ENCODE peak calls at places on chromosomes 16 and 17, in six cellular contexts. One of them, this sample, is unnamed.

GRCh38 chr16:16966439-16966838 is 504.3 kb downstream of the XYLT1 start:
- DNase-seq in psoas muscle: no peak
- DNase-seq in HCT116: no peak
- DNase-seq in transverse colon: no peak
- DNase-seq in tibial artery: no peak
- DNase-seq in heart right ventricle: no peak
- DNase-seq in this sample: no peak

GRCh38 chr16:47855431-47855830 is 300.4 kb downstream of the ABCC12 start:
- DNase-seq in psoas muscle: no peak
- DNase-seq in HCT116: no peak
- DNase-seq in transverse colon: no peak
- DNase-seq in tibial artery: no peak
- DNase-seq in heart right ventricle: no peak
- DNase-seq in this sample: no peak

GRCh38 chr17:1275962-1276736 is 3.3 kb upstream of the TRARG1 start:
- DNase-seq in psoas muscle: peak; percentile 80
- DNase-seq in HCT116: peak; percentile 29
- DNase-seq in transverse colon: peak; percentile 71
- DNase-seq in tibial artery: peak; percentile 56
- DNase-seq in heart right ventricle: peak; percentile 76
- DNase-seq in this sample: no peak

GRCh38 chr17:39208136-39208535 is 8.1 kb downstream of the RPL19 start:
- DNase-seq in psoas muscle: no peak
- DNase-seq in HCT116: no peak
- DNase-seq in transverse colon: no peak
- DNase-seq in tibial artery: no peak
- DNase-seq in heart right ventricle: no peak
- DNase-seq in this sample: no peak

GRCh38 chr16:50992366-50993032 is 158.6 kb downstream of the SALL1 start:
- DNase-seq in psoas muscle: no peak
- DNase-seq in HCT116: no peak
- DNase-seq in transverse colon: no peak
- DNase-seq in tibial artery: no peak
- DNase-seq in heart right ventricle: no peak
- DNase-seq in this sample: no peak

GRCh38 chr17:29643817-29644160 is 21.1 kb upstream of the CORO6 start:
- DNase-seq in psoas muscle: no peak
- DNase-seq in HCT116: no peak
- DNase-seq in transverse colon: no peak
- DNase-seq in tibial artery: no peak
- DNase-seq in heart right ventricle: no peak
- DNase-seq in this sample: no peak

GRCh38 chr17:69451416-69452394 is 37.2 kb downstream of the MAP2K6 start:
- DNase-seq in psoas muscle: no peak
- DNase-seq in HCT116: no peak
- DNase-seq in transverse colon: no peak
- DNase-seq in tibial artery: no peak
- DNase-seq in heart right ventricle: no peak
- DNase-seq in this sample: no peak

GRCh38 chr16:84641643-84642358 is 6.5 kb upstream of the KLHL36 start:
- DNase-seq in psoas muscle: no peak
- DNase-seq in HCT116: no peak
- DNase-seq in transverse colon: no peak
- DNase-seq in tibial artery: no peak
- DNase-seq in heart right ventricle: no peak
- DNase-seq in this sample: no peak

GRCh38 chr17:362721-363120 is 10.1 kb upstream of the RPH3AL start:
- DNase-seq in psoas muscle: no peak
- DNase-seq in HCT116: no peak
- DNase-seq in transverse colon: no peak
- DNase-seq in tibial artery: no peak
- DNase-seq in heart right ventricle: no peak
- DNase-seq in this sample: no peak

GRCh38 chr17:7410634-7411426 is 3.2 kb downstream of the NLGN2 start:
- DNase-seq in psoas muscle: no peak
- DNase-seq in HCT116: no peak
- DNase-seq in transverse colon: no peak
- DNase-seq in tibial artery: no peak
- DNase-seq in heart right ventricle: no peak
- DNase-seq in this sample: no peak

GRCh38 chr16:76195648-76196047 is 81.6 kb upstream of the CNTNAP4 start:
- DNase-seq in psoas muscle: no peak
- DNase-seq in HCT116: no peak
- DNase-seq in transverse colon: no peak
- DNase-seq in tibial artery: no peak
- DNase-seq in heart right ventricle: no peak
- DNase-seq in this sample: no peak

GRCh38 chr16:85398688-85399582 is 214.2 kb upstream of the GSE1 start:
- DNase-seq in psoas muscle: peak; percentile 27
- DNase-seq in HCT116: no peak
- DNase-seq in transverse colon: no peak
- DNase-seq in tibial artery: peak; percentile 10
- DNase-seq in heart right ventricle: no peak
- DNase-seq in this sample: no peak

GRCh38 chr16:85330694-85331188 is 218.5 kb upstream of the CIBAR2 start:
- DNase-seq in psoas muscle: peak; percentile 45
- DNase-seq in HCT116: peak; percentile 86
- DNase-seq in transverse colon: no peak
- DNase-seq in tibial artery: peak; percentile 51
- DNase-seq in heart right ventricle: no peak
- DNase-seq in this sample: no peak

GRCh38 chr16:84362410-84362809 is 5.9 kb upstream of the ATP2C2 start:
- DNase-seq in psoas muscle: no peak
- DNase-seq in HCT116: no peak
- DNase-seq in transverse colon: peak; percentile 31
- DNase-seq in tibial artery: no peak
- DNase-seq in heart right ventricle: no peak
- DNase-seq in this sample: no peak

GRCh38 chr16:84308120-84308519 is 13.4 kb downstream of the WFDC1 start:
- DNase-seq in psoas muscle: peak; percentile 60
- DNase-seq in HCT116: peak; percentile 63
- DNase-seq in transverse colon: peak; percentile 66
- DNase-seq in tibial artery: peak; percentile 57
- DNase-seq in heart right ventricle: peak; percentile 57
- DNase-seq in this sample: no peak

GRCh38 chr17:77125432-77125901 is 15.3 kb upstream of the SEC14L1 start:
- DNase-seq in psoas muscle: no peak
- DNase-seq in HCT116: peak; percentile 91
- DNase-seq in transverse colon: no peak
- DNase-seq in tibial artery: no peak
- DNase-seq in heart right ventricle: no peak
- DNase-seq in this sample: peak; percentile 99

GRCh38 chr16:86513471-86514277 is 3.3 kb downstream of the FOXF1 start:
- DNase-seq in psoas muscle: no peak
- DNase-seq in HCT116: no peak
- DNase-seq in transverse colon: no peak
- DNase-seq in tibial artery: no peak
- DNase-seq in heart right ventricle: no peak
- DNase-seq in this sample: no peak

GRCh38 chr16:88940196-88941050 is 36.6 kb downstream of the CBFA2T3 start:
- DNase-seq in psoas muscle: no peak
- DNase-seq in HCT116: no peak
- DNase-seq in transverse colon: no peak
- DNase-seq in tibial artery: no peak
- DNase-seq in heart right ventricle: peak; percentile 60
- DNase-seq in this sample: no peak

GRCh38 chr16:60203525-60204124 is 1469.5 kb upstream of the GOT2 start:
- DNase-seq in psoas muscle: no peak
- DNase-seq in HCT116: no peak
- DNase-seq in transverse colon: no peak
- DNase-seq in tibial artery: no peak
- DNase-seq in heart right ventricle: no peak
- DNase-seq in this sample: no peak

GRCh38 chr17:55451203-55451641 is 29.6 kb upstream of the MMD start:
- DNase-seq in psoas muscle: no peak
- DNase-seq in HCT116: no peak
- DNase-seq in transverse colon: no peak
- DNase-seq in tibial artery: no peak
- DNase-seq in heart right ventricle: no peak
- DNase-seq in this sample: no peak

GRCh38 chr17:82941021-82942001 is 101.5 kb upstream of the ZNF750 start:
- DNase-seq in psoas muscle: peak; percentile 50
- DNase-seq in HCT116: no peak
- DNase-seq in transverse colon: peak; percentile 3
- DNase-seq in tibial artery: no peak
- DNase-seq in heart right ventricle: peak; percentile 6
- DNase-seq in this sample: no peak

GRCh38 chr16:79163666-79164377 is 436.7 kb downstream of the MAF start:
- DNase-seq in psoas muscle: no peak
- DNase-seq in HCT116: no peak
- DNase-seq in transverse colon: peak; percentile 37
- DNase-seq in tibial artery: no peak
- DNase-seq in heart right ventricle: no peak
- DNase-seq in this sample: no peak

GRCh38 chr17:78258323-78259229 is 27.1 kb downstream of the TMEM235 start:
- DNase-seq in psoas muscle: peak; percentile 83
- DNase-seq in HCT116: no peak
- DNase-seq in transverse colon: no peak
- DNase-seq in tibial artery: peak; percentile 51
- DNase-seq in heart right ventricle: peak; percentile 75
- DNase-seq in this sample: no peak

GRCh38 chr16:70158261-70158939 is 15.2 kb upstream of the CLEC18C start:
- DNase-seq in psoas muscle: no peak
- DNase-seq in HCT116: no peak
- DNase-seq in transverse colon: no peak
- DNase-seq in tibial artery: no peak
- DNase-seq in heart right ventricle: no peak
- DNase-seq in this sample: no peak

GRCh38 chr17:73203788-73204479 is 11.1 kb downstream of the COG1 start:
- DNase-seq in psoas muscle: no peak
- DNase-seq in HCT116: no peak
- DNase-seq in transverse colon: no peak
- DNase-seq in tibial artery: no peak
- DNase-seq in heart right ventricle: no peak
- DNase-seq in this sample: no peak

GRCh38 chr16:88681709-88682451 is 4.4 kb downstream of the SNAI3 start:
- DNase-seq in psoas muscle: peak; percentile 65
- DNase-seq in HCT116: no peak
- DNase-seq in transverse colon: peak; percentile 82
- DNase-seq in tibial artery: peak; percentile 79
- DNase-seq in heart right ventricle: peak; percentile 26
- DNase-seq in this sample: no peak

GRCh38 chr17:66952031-66952524 is 12.4 kb upstream of the CACNG4 start:
- DNase-seq in psoas muscle: peak; percentile 58
- DNase-seq in HCT116: peak; percentile 99
- DNase-seq in transverse colon: peak; percentile 66
- DNase-seq in tibial artery: no peak
- DNase-seq in heart right ventricle: no peak
- DNase-seq in this sample: peak; percentile 98

GRCh38 chr17:34370997-34371395 is 8.0 kb upstream of the CCL1 start:
- DNase-seq in psoas muscle: no peak
- DNase-seq in HCT116: no peak
- DNase-seq in transverse colon: no peak
- DNase-seq in tibial artery: no peak
- DNase-seq in heart right ventricle: no peak
- DNase-seq in this sample: peak; percentile 29

GRCh38 chr16:2484898-2485508 is 10.1 kb downstream of the TBC1D24 start:
- DNase-seq in psoas muscle: no peak
- DNase-seq in HCT116: no peak
- DNase-seq in transverse colon: no peak
- DNase-seq in tibial artery: no peak
- DNase-seq in heart right ventricle: no peak
- DNase-seq in this sample: no peak

GRCh38 chr16:24748242-24748641 is 18.8 kb downstream of the TNRC6A start:
- DNase-seq in psoas muscle: no peak
- DNase-seq in HCT116: no peak
- DNase-seq in transverse colon: no peak
- DNase-seq in tibial artery: peak; percentile 80
- DNase-seq in heart right ventricle: no peak
- DNase-seq in this sample: peak; percentile 53

GRCh38 chr16:24188143-24188542 is 68.0 kb upstream of the CACNG3 start:
- DNase-seq in psoas muscle: no peak
- DNase-seq in HCT116: no peak
- DNase-seq in transverse colon: no peak
- DNase-seq in tibial artery: no peak
- DNase-seq in heart right ventricle: no peak
- DNase-seq in this sample: no peak

GRCh38 chr17:45936610-45937009 is 42.3 kb downstream of the MAPT start:
- DNase-seq in psoas muscle: no peak
- DNase-seq in HCT116: no peak
- DNase-seq in transverse colon: no peak
- DNase-seq in tibial artery: no peak
- DNase-seq in heart right ventricle: no peak
- DNase-seq in this sample: no peak

GRCh38 chr17:8466466-8466865 is 30.8 kb downstream of the NDEL1 start:
- DNase-seq in psoas muscle: no peak
- DNase-seq in HCT116: no peak
- DNase-seq in transverse colon: no peak
- DNase-seq in tibial artery: no peak
- DNase-seq in heart right ventricle: no peak
- DNase-seq in this sample: no peak

GRCh38 chr17:44199553-44200477 is at the start of gene ATXN7L3:
- DNase-seq in psoas muscle: peak; percentile 99
- DNase-seq in HCT116: peak; percentile 94
- DNase-seq in transverse colon: peak; percentile 100
- DNase-seq in tibial artery: peak; percentile 99
- DNase-seq in heart right ventricle: peak; percentile 99
- DNase-seq in this sample: peak; percentile 95
- TF ChIP-seq CTCF in psoas muscle: no peak
- TF ChIP-seq CTCF in HCT116: no peak
- TF ChIP-seq CTCF in transverse colon: no peak
- TF ChIP-seq CTCF in tibial artery: no peak
- TF ChIP-seq CTCF in heart right ventricle: no peak
- TF ChIP-seq CTCF in this sample: no peak

GRCh38 chr17:16085066-16085699 is 85.6 kb downstream of the TTC19 start:
- DNase-seq in psoas muscle: no peak
- DNase-seq in HCT116: no peak
- DNase-seq in transverse colon: no peak
- DNase-seq in tibial artery: no peak
- DNase-seq in heart right ventricle: no peak
- DNase-seq in this sample: no peak
- H3K27ac ChIP-seq in psoas muscle: peak overlapping the region; percentile 57
- H3K27ac ChIP-seq in HCT116: no peak overlapping the region
- H3K27ac ChIP-seq in transverse colon: peak overlapping the region; percentile 66
- H3K27ac ChIP-seq in tibial artery: peak overlapping the region; percentile 24
- H3K27ac ChIP-seq in heart right ventricle: no peak overlapping the region
- H3K27ac ChIP-seq in this sample: no peak overlapping the region

GRCh38 chr17:43790311-43790940 is 10.2 kb downstream of the CFAP97D1 start:
- DNase-seq in psoas muscle: no peak
- DNase-seq in HCT116: no peak
- DNase-seq in transverse colon: no peak
- DNase-seq in tibial artery: no peak
- DNase-seq in heart right ventricle: no peak
- DNase-seq in this sample: peak; percentile 25
- TF ChIP-seq CTCF in psoas muscle: no peak
- TF ChIP-seq CTCF in HCT116: no peak
- TF ChIP-seq CTCF in transverse colon: no peak
- TF ChIP-seq CTCF in tibial artery: no peak
- TF ChIP-seq CTCF in heart right ventricle: no peak
- TF ChIP-seq CTCF in this sample: peak; percentile 64

DNA sequence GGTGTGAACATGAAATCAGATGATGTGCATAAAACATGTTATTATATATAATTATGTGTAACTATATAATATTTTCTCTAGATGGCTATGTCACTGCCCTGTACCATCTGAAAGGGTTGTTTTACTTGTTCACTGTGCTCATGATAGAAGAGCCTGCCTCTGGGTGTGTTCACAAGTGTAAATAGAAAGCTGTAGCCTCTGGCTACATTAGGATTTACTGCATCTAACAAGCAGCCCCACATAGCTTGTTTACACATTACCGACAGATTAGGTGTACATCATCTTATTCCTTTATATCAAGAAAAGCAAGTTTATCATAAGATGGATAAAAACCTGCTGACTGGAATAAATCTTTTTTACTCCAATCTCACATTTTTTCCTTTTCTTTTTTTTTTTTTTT is 46.1 kb downstream of the CHD9 start:
- DNase-seq in psoas muscle: no peak
- DNase-seq in HCT116: no peak
- DNase-seq in transverse colon: no peak
- DNase-seq in tibial artery: no peak
- DNase-seq in heart right ventricle: no peak
- DNase-seq in this sample: no peak
- H3K27ac ChIP-seq in psoas muscle: peak overlapping the region; percentile 89
- H3K27ac ChIP-seq in HCT116: no peak overlapping the region
- H3K27ac ChIP-seq in transverse colon: peak overlapping the region; percentile 97
- H3K27ac ChIP-seq in tibial artery: peak overlapping the region; percentile 87
- H3K27ac ChIP-seq in heart right ventricle: peak overlapping the region; percentile 95
- H3K27ac ChIP-seq in this sample: no peak overlapping the region